ENCODE peak calls at places on chromosomes 16 and 17, in ten cellular contexts. P is testis, J is uterus, Z is A549, C is Peyer's patch, V is stomach, D is adrenal gland, B is K562, T is esophagus muscularis mucosa, K is HepG2. U is an unnamed sample.
A peak's percentile ranks its signal among the peaks of the same experiment; 100 is the strongest.

GRCh38 chr16:56191807-56192643 is 736 bp downstream of the GNAO1 start:
- DNase-seq in T (no peak), B (no peak), K (no peak), D (no peak), Z (no peak), V (no peak), C (no peak), J (no peak), P (no peak), U (no peak)

GRCh38 chr17:27544350-27545131 is 86.4 kb upstream of the LGALS9 start:
- DNase-seq in C (no peak), K (no peak), B (peak; percentile 87), P (no peak), V (no peak), T (no peak), J (no peak), Z (no peak), D (no peak), U (no peak)

GRCh38 chr17:83189673-83190385 is 110.4 kb downstream of the METRNL start:
- DNase-seq in P (peak; percentile 56), T (no peak), K (peak; percentile 60), Z (no peak), D (no peak), B (no peak), V (peak; percentile 78), C (peak; percentile 51), J (peak; percentile 24), U (no peak)

GRCh38 chr16:69106491-69107291 is 1.2 kb downstream of the HAS3 start:
- DNase-seq in D (no peak), Z (peak; percentile 36), C (no peak), B (no peak), P (no peak), V (no peak), T (no peak), K (no peak), J (no peak), U (no peak)

GRCh38 chr16:1177053-1177452 is 24.1 kb downstream of the CACNA1H start:
- DNase-seq in V (no peak), C (no peak), B (no peak), Z (no peak), D (no peak), P (no peak), J (no peak), T (no peak), K (no peak), U (no peak)

GRCh38 chr17:60585887-60586286 is 14.1 kb upstream of the PPM1D start:
- DNase-seq in K (no peak), C (no peak), D (no peak), J (no peak), V (no peak), B (no peak), Z (no peak), T (no peak), P (no peak), U (no peak)

GRCh38 chr16:82761236-82761635 is 134.5 kb downstream of the CDH13 start:
- DNase-seq in T (no peak), C (no peak), K (no peak), D (peak; percentile 64), B (no peak), J (peak; percentile 43), P (peak; percentile 70), V (peak; percentile 30), Z (no peak), U (no peak)

GRCh38 chr16:19898924-19899604 is 14.4 kb upstream of the GPRC5B start:
- DNase-seq in P (peak; percentile 83), D (peak; percentile 36), T (no peak), B (peak; percentile 72), J (no peak), V (peak; percentile 46), Z (peak; percentile 68), K (peak; percentile 66), C (no peak), U (no peak)

GRCh38 chr16:59527206-59527997 is 793.3 kb upstream of the GOT2 start:
- DNase-seq in Z (peak; percentile 15), P (no peak), J (no peak), C (no peak), K (no peak), B (no peak), T (no peak), V (no peak), D (no peak), U (no peak)

GRCh38 chr17:60720763-60721531 is 43.3 kb downstream of the BCAS3 start:
- DNase-seq in B (peak; percentile 72), P (peak; percentile 64), T (peak; percentile 81), D (no peak), J (no peak), K (peak; percentile 64), Z (peak; percentile 63), C (no peak), V (no peak), U (no peak)

GRCh38 chr17:56292628-56293027 is 139.4 kb downstream of the ANKFN1 start:
- DNase-seq in T (no peak), V (no peak), Z (no peak), D (no peak), P (no peak), C (no peak), B (no peak), K (no peak), J (no peak), U (no peak)

GRCh38 chr17:58338454-58338841 is 9.9 kb upstream of the TSPOAP1 start:
- DNase-seq in T (no peak), P (no peak), C (no peak), D (no peak), V (no peak), J (no peak), Z (no peak), K (no peak), B (no peak), U (no peak)
- H3K4me3 ChIP-seq in T (no peak overlapping the region), P (no peak overlapping the region), C (peak overlapping the region; percentile 30), D (no peak overlapping the region), V (no peak overlapping the region), J (no peak overlapping the region), Z (no peak overlapping the region), K (peak overlapping the region; percentile 3), B (peak overlapping the region; percentile 91), U (no peak overlapping the region)

GRCh38 chr17:37064956-37065355 is 116.2 kb downstream of the AATF start:
- DNase-seq in C (no peak), K (no peak), T (no peak), D (no peak), J (no peak), V (no peak), B (no peak), Z (no peak), P (no peak), U (no peak)
- H3K4me1 ChIP-seq in C (no peaks in the 10 kb centered on the region), K (peaks cover 47% of the 10 kb centered on the region), T (peaks cover 9% of the 10 kb centered on the region), D (peaks cover 5% of the 10 kb centered on the region), J (no peaks in the 10 kb centered on the region), V (peaks cover 20% of the 10 kb centered on the region), B (no peaks in the 10 kb centered on the region), Z (peaks cover 15% of the 10 kb centered on the region), P (peaks cover 6% of the 10 kb centered on the region), U (no peaks in the 10 kb centered on the region)

DNA sequence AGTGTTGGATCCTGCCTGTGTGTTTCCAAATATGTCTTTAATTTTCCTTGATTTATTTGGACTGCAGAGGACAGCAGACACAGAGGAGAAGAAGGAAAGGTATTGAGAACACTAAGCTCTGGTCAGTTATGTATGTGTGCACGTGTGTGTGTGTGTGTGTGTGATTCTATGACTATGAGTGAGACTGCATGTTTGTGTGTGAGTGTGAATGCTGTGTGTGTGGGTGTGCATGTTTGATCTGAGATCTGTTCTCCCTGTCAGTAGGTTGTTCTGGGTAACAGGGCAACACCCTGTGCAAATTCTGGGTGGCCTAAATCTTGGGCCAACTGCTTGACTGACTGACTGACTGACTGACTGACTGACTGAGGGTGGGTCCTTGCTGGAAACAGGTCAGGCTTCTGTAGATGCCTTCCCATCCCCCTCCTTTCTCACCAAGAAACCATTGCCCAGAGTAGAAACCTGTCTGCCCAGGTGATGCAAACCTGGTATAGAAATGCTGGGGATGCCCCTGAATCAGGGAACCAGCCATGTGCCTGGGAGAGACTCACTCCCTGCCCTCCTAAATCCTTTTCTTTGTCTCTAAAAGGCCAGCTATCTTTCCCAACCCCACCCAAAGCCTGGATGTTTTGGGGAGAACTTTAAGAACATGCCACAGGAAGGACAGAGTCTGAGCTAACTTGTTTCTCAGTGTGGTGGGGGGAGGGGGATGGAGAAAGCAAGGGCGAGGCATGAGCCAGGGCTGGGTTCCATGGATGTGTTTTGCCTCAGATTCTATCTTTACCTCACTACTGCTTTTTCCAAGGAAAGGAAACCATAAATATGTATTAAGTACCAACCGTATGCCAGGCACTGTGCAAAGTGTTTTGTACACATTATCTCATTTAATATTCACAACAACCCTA is 4.4 kb upstream of the NR1D1 start:
- DNase-seq in P (no peak), B (no peak), Z (no peak), C (no peak), J (peak; percentile 39), D (no peak), V (no peak), K (no peak), T (no peak), U (no peak)
- TF ChIP-seq POLR2A in P (no peak), B (no peak), Z (no peak), C (no peak), J (no peak), D (no peak), V (no peak), K (no peak), T (no peak), U (no peak)

GRCh38 chr17:50468120-50469004 is at the start of gene CHAD:
- DNase-seq in V (no peak), Z (no peak), T (no peak), D (peak; percentile 61), C (no peak), P (no peak), K (no peak), J (no peak), B (no peak), U (no peak)

GRCh38 chr17:50467855-50468119 is 893 bp downstream of the CHAD start:
- DNase-seq in Z (no peak), T (no peak), B (no peak), V (no peak), D (no peak), J (no peak), P (no peak), K (no peak), C (no peak), U (no peak)

GRCh38 chr17:50470451-50470850 is 1.8 kb upstream of the CHAD start:
- DNase-seq in Z (no peak), D (peak; percentile 63), C (peak; percentile 68), V (no peak), K (no peak), T (no peak), B (no peak), J (no peak), P (peak; percentile 79), U (no peak)

GRCh38 chr17:50469671-50470305 is 1.1 kb upstream of the CHAD start:
- DNase-seq in P (no peak), J (no peak), Z (no peak), T (no peak), C (no peak), V (no peak), B (no peak), D (no peak), K (no peak), U (no peak)

DNA sequence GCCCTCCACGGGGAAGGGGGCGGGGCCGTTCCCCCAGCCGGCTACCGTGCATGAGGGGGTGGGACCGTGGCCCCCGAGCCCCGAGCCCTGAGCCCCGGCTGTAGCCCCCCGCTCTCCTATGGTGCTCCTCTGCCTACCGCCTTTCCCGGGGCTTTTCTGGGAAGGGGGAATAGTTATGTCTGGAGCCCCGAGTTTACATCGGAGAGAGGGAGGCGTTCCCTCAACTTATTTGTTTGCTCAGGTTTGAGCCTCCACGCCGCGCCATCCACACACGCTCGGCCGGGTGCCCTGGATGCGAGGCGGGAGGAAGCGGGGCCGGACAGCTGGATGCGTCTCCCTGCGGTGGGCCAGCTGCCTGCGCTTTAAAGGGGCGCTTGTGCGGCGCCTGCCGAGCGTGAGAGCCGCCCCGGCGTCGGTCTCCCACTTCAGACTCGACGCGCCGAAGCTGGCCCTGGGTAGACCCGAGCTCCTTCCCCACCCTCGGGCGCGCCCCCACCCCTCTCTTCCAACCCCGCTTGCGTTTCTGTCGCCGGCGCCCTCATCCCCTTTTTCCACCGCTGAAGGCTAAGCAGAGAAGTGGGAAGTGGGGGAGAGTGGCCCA is 425 bp upstream of the CHAD start:
- DNase-seq in P (no peak), D (no peak), C (no peak), V (no peak), J (no peak), K (no peak), B (no peak), Z (no peak), T (no peak), U (no peak)
- H3K4me3 ChIP-seq in P (peak overlapping the region; percentile 53), D (no peak overlapping the region), C (peak overlapping the region; percentile 32), V (peak overlapping the region; percentile 33), J (peak overlapping the region; percentile 28), K (no peak overlapping the region), B (no peak overlapping the region), Z (no peak overlapping the region), T (peak overlapping the region; percentile 49), U (peak overlapping the region; percentile 45)

U was measured in esophagus squamous epithelium.